ENCODE peak calls at places on chromosome 13, in six cellular contexts. A is mucosa of descending colon, R is Right ventricle myocardium superior, Z is left ventricle myocardium superior, Y is dermis blood vessel endothelial cell, Q is GOT3. D is an unnamed sample.

GRCh38 chr13:33364192-33364591 is 78.6 kb upstream of the STARD13 start:
- DNase-seq in A (no peak), R (no peak), Z (no peak), Y (no peak), Q (no peak), D (no peak)

GRCh38 chr13:104326523-104326922 is 1260.3 kb upstream of the SLC10A2 start:
- DNase-seq in A (no peak), R (no peak), Z (no peak), Y (no peak), Q (no peak), D (no peak)

GRCh38 chr13:21638319-21639282 is 32.3 kb upstream of the FGF9 start:
- DNase-seq in A (no peak), R (no peak), Z (no peak), Y (peak; percentile 48), Q (no peak), D (no peak)

GRCh38 chr13:49838989-49839388 is 46.5 kb upstream of the KPNA3 start:
- DNase-seq in A (no peak), R (no peak), Z (no peak), Y (no peak), Q (no peak), D (no peak)

GRCh38 chr13:109383683-109384082 is 402.7 kb downstream of the IRS2 start:
- DNase-seq in A (no peak), R (no peak), Z (no peak), Y (no peak), Q (no peak), D (no peak)

GRCh38 chr13:19782049-19782726 is 557 bp downstream of the PSPC1 start:
- DNase-seq in A (peak; percentile 74), R (peak; percentile 76), Z (peak; percentile 76), Y (peak; percentile 66), Q (no peak), D (peak; percentile 53)

GRCh38 chr13:108176685-108177274 is 38.6 kb downstream of the LIG4 start:
- DNase-seq in A (no peak), R (no peak), Z (no peak), Y (peak; percentile 59), Q (no peak), D (no peak)

GRCh38 chr13:23851106-23851505 is 38.1 kb downstream of the MIPEP start:
- DNase-seq in A (no peak), R (no peak), Z (no peak), Y (peak; percentile 86), Q (no peak), D (no peak)

GRCh38 chr13:109408596-109409382 is 377.6 kb downstream of the IRS2 start:
- DNase-seq in A (no peak), R (no peak), Z (no peak), Y (no peak), Q (no peak), D (no peak)

GRCh38 chr13:107512551-107512950 is 702.8 kb downstream of the LIG4 start:
- DNase-seq in A (no peak), R (no peak), Z (no peak), Y (no peak), Q (no peak), D (no peak)

D was measured in CD14-positive monocyte.